ENCODE peak calls at places on chromosomes 5 and 9, in five cellular contexts. I, C, W, R and S are unnamed samples.

GRCh38 chr9:84858373-84858772 is 188.8 kb downstream of the NTRK2 start:
- DNase-seq in I (no peak), C (no peak), W (no peak), R (no peak), S (no peak)

GRCh38 chr5:78221964-78222451 is 72.5 kb downstream of the AP3B1 start:
- DNase-seq in I (peak; percentile 15), C (no peak), W (no peak), R (no peak), S (no peak)

GRCh38 chr5:123119334-123119986 is 30.4 kb downstream of the PRDM6 start:
- DNase-seq in I (peak; percentile 65), C (peak; percentile 74), W (peak; percentile 66), R (no peak), S (no peak)

GRCh38 chr5:16679863-16680262 is 63.1 kb upstream of the RETREG1 start:
- DNase-seq in I (no peak), C (no peak), W (no peak), R (no peak), S (no peak)

GRCh38 chr9:581673-582497 is 259.6 kb upstream of the DMRT1 start:
- DNase-seq in I (no peak), C (no peak), W (no peak), R (no peak), S (no peak)

GRCh38 chr9:35940474-35941467 is 17.2 kb downstream of the OR2S2 start:
- DNase-seq in I (peak; percentile 28), C (no peak), W (peak; percentile 33), R (no peak), S (no peak)

GRCh38 chr5:142642427-142642826 is 43.5 kb downstream of the FGF1 start:
- DNase-seq in I (no peak), C (no peak), W (no peak), R (no peak), S (no peak)

GRCh38 chr9:110125207-110125751 is 82.7 kb downstream of the C9orf152 start:
- DNase-seq in I (peak; percentile 90), C (peak; percentile 99), W (peak; percentile 99), R (peak; percentile 81), S (no peak)

GRCh38 chr9:83665576-83666200 is 42.1 kb downstream of the UBQLN1 start:
- DNase-seq in I (no peak), C (no peak), W (no peak), R (peak; percentile 83), S (no peak)

GRCh38 chr9:120856700-120857099 is 14.0 kb upstream of the PSMD5 start:
- DNase-seq in I (no peak), C (no peak), W (no peak), R (no peak), S (no peak)

GRCh38 chr5:111755942-111756353 is 1.0 kb downstream of the NREP start:
- DNase-seq in I (peak; percentile 76), C (peak; percentile 64), W (no peak), R (peak; percentile 71), S (no peak)

GRCh38 chr5:10701567-10702039 is 59.4 kb downstream of the DAP start:
- DNase-seq in I (peak; percentile 65), C (peak; percentile 77), W (peak; percentile 45), R (peak; percentile 59), S (no peak)

GRCh38 chr9:22041792-22042191 is 32.7 kb upstream of the CDKN2B start:
- DNase-seq in I (peak; percentile 47), C (peak; percentile 59), W (peak; percentile 34), R (no peak), S (no peak)

GRCh38 chr9:118522093-118523028 is 818.2 kb downstream of the TLR4 start:
- DNase-seq in I (peak; percentile 78), C (peak; percentile 19), W (peak; percentile 32), R (peak; percentile 79), S (no peak)

GRCh38 chr9:93941493-93941892 is 13.7 kb downstream of the BARX1 start:
- DNase-seq in I (no peak), C (no peak), W (no peak), R (no peak), S (no peak)

GRCh38 chr9:90988318-90988717 is 186.7 kb downstream of the SYK start:
- DNase-seq in I (no peak), C (peak; percentile 17), W (peak; percentile 36), R (no peak), S (no peak)

DNA sequence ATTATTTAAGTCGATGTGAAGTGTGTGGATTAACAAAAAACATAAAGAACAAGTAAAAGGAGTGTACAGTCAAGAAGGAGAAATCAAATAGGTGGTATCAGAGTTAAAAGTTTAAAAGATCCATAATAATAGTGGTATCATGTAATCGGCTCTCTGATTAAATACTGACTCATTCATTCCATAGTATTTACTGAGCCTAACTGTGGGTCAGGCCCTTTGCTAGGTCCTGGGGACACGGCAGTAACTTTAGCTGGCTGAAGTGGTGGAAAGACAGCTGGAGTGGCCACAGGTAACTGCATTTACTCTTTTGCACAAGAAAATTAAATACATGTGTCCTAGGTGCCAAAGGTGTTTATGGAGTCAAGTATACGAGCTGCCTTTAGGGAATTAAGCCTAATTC is 124.0 kb downstream of the GNAQ start:
- DNase-seq in I (peak; percentile 49), C (peak; percentile 11), W (no peak), R (no peak), S (no peak)
- H3K9ac ChIP-seq in I (no peak overlapping the region), C (no peak overlapping the region), W (no peak overlapping the region), R (no peak overlapping the region), S (no peak overlapping the region)

GRCh38 chr9:97411440-97411788 is 482 bp upstream of the TDRD7 start:
- DNase-seq in I (no peak), C (no peak), W (no peak), R (no peak), S (no peak)

GRCh38 chr9:97413462-97413861 is 1.6 kb downstream of the TDRD7 start:
- DNase-seq in I (no peak), C (no peak), W (no peak), R (no peak), S (no peak)

GRCh38 chr9:97415146-97415545 is 3.2 kb downstream of the TDRD7 start:
- DNase-seq in I (no peak), C (no peak), W (no peak), R (no peak), S (no peak)

GRCh38 chr9:97412628-97413382 is 909 bp downstream of the TDRD7 start:
- DNase-seq in I (peak; percentile 7), C (peak; percentile 4), W (no peak), R (peak; percentile 28), S (no peak)

GRCh38 chr9:97411789-97412627 is at the start of gene TDRD7:
- DNase-seq in I (peak; percentile 94), C (peak; percentile 73), W (peak; percentile 17), R (peak; percentile 82), S (no peak)
- TF ChIP-seq EZH2 in I (no peak), C (no peak), W (no peak), R (no peak), S (no peak)

GRCh38 chr5:168364738-168365550 is 73.5 kb downstream of the WWC1 start:
- DNase-seq in I (peak; percentile 51), C (peak; percentile 39), W (peak; percentile 32), R (no peak), S (no peak)
- H3K9ac ChIP-seq in I (peak overlapping the region; percentile 38), C (no peak overlapping the region), W (peak overlapping the region; percentile 62), R (no peak overlapping the region), S (no peak overlapping the region)

GRCh38 chr5:146337928-146338327 is 711 bp upstream of the POU4F3 start:
- DNase-seq in I (no peak), C (no peak), W (no peak), R (no peak), S (no peak)

GRCh38 chr5:146340260-146341081 is 1.8 kb downstream of the POU4F3 start:
- DNase-seq in I (peak; percentile 76), C (peak; percentile 75), W (peak; percentile 55), R (peak; percentile 54), S (no peak)

GRCh38 chr5:146339715-146340259 is 1.1 kb downstream of the POU4F3 start:
- DNase-seq in I (no peak), C (no peak), W (no peak), R (no peak), S (no peak)

GRCh38 chr5:146337264-146337904 is 1.3 kb upstream of the POU4F3 start:
- DNase-seq in I (no peak), C (no peak), W (no peak), R (no peak), S (no peak)

GRCh38 chr5:146338774-146339714 is at the start of gene POU4F3:
- DNase-seq in I (no peak), C (no peak), W (no peak), R (no peak), S (no peak)
- TF ChIP-seq EZH2 in I (peak; percentile 61), C (peak; percentile 62), W (peak; percentile 87), R (peak; percentile 60), S (no peak)

DNA sequence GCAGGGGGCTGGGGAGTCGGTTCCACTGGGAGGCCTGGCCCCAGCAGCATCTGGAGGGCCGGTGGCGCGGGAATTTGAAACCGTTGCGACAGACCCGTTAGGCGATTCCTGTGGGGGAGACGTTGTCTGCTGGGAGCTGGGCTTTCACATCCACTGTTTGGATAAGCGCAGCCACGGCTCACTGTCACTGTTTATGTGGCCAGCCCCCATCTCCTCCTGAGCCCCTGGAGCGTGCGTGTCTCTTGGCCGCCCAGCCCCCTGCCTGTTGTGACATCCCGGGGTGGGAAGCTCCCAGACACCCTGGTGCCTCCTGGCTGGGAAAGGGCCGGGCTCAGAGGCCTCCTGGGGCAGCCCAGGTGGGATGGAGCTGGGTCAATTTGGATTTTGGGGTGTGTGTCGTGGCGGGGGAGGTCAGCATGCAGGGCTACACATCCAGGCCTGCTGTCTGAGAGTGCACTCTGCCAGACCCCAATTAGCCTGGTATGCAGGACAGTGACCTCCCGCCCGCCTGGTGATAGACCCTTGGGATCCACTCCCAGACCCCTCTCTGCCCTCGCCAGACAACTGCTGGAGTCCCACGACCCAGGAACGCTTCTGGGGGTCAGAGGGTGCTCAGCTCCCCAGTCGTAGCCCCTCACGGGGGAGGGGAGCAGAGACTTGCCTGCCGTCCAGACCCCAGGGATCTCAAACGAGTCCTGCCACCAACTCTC is 62.0 kb upstream of the RNU6ATAC start:
- DNase-seq in I (peak; percentile 20), C (peak; percentile 76), W (no peak), R (no peak), S (no peak)
- H3K9ac ChIP-seq in I (no peak overlapping the region), C (no peak overlapping the region), W (no peak overlapping the region), R (no peak overlapping the region), S (no peak overlapping the region)